ENCODE peak calls at places on chromosome 3, in six cellular contexts. One of them, this sample, is unnamed.

GRCh38 chr3:124812291-124813265 is 74.6 kb downstream of the ITGB5 start:
- DNase-seq in ovary: peak
- DNase-seq in A549: peak
- DNase-seq in breast epithelium: no peak
- DNase-seq in lower leg skin: peak
- DNase-seq in uterus: peak
- DNase-seq in this sample: peak

GRCh38 chr3:194431553-194431952 is 32.5 kb upstream of the GP5 start:
- DNase-seq in A549: no peak
- DNase-seq in breast epithelium: no peak
- DNase-seq in lower leg skin: no peak
- DNase-seq in uterus: no peak
- DNase-seq in ovary: no peak
- DNase-seq in this sample: no peak

GRCh38 chr3:42461762-42462161 is 40.7 kb upstream of the VIPR1 start:
- DNase-seq in lower leg skin: no peak
- DNase-seq in A549: no peak
- DNase-seq in uterus: no peak
- DNase-seq in breast epithelium: no peak
- DNase-seq in ovary: no peak
- DNase-seq in this sample: no peak

GRCh38 chr3:194163697-194164096 is 27.7 kb downstream of the HES1 start:
- DNase-seq in uterus: no peak
- DNase-seq in A549: no peak
- DNase-seq in ovary: no peak
- DNase-seq in lower leg skin: no peak
- DNase-seq in breast epithelium: no peak
- DNase-seq in this sample: no peak

GRCh38 chr3:23624305-23624704 is 181.4 kb upstream of the UBE2E1 start:
- DNase-seq in ovary: no peak
- DNase-seq in lower leg skin: no peak
- DNase-seq in breast epithelium: no peak
- DNase-seq in A549: no peak
- DNase-seq in uterus: no peak
- DNase-seq in this sample: no peak

GRCh38 chr3:71710906-71711494 is 14.2 kb downstream of the EIF4E3 start:
- DNase-seq in uterus: no peak
- DNase-seq in ovary: no peak
- DNase-seq in A549: peak
- DNase-seq in lower leg skin: no peak
- DNase-seq in breast epithelium: no peak
- DNase-seq in this sample: peak

GRCh38 chr3:134795776-134796312 is 784 bp downstream of the EPHB1 start:
- DNase-seq in lower leg skin: no peak
- DNase-seq in A549: no peak
- DNase-seq in breast epithelium: no peak
- DNase-seq in uterus: no peak
- DNase-seq in ovary: no peak
- DNase-seq in this sample: no peak

GRCh38 chr3:30285188-30286006 is 321.0 kb upstream of the TGFBR2 start:
- DNase-seq in breast epithelium: no peak
- DNase-seq in A549: no peak
- DNase-seq in uterus: no peak
- DNase-seq in ovary: no peak
- DNase-seq in lower leg skin: no peak
- DNase-seq in this sample: peak

GRCh38 chr3:182711261-182711683 is 82.0 kb upstream of the ATP11B start:
- DNase-seq in A549: no peak
- DNase-seq in uterus: no peak
- DNase-seq in lower leg skin: no peak
- DNase-seq in breast epithelium: no peak
- DNase-seq in ovary: no peak
- DNase-seq in this sample: no peak

GRCh38 chr3:51559266-51559907 is 20.9 kb downstream of the RAD54L2 start:
- DNase-seq in lower leg skin: no peak
- DNase-seq in A549: no peak
- DNase-seq in breast epithelium: no peak
- DNase-seq in ovary: peak
- DNase-seq in uterus: peak
- DNase-seq in this sample: no peak

GRCh38 chr3:141240290-141241247 is 8.9 kb downstream of the PXYLP1 start:
- DNase-seq in uterus: no peak
- DNase-seq in lower leg skin: no peak
- DNase-seq in A549: no peak
- DNase-seq in breast epithelium: no peak
- DNase-seq in ovary: no peak
- DNase-seq in this sample: peak

GRCh38 chr3:70989174-70989573 is 594.4 kb downstream of the FOXP1 start:
- DNase-seq in A549: no peak
- DNase-seq in ovary: no peak
- DNase-seq in uterus: no peak
- DNase-seq in lower leg skin: no peak
- DNase-seq in breast epithelium: no peak
- DNase-seq in this sample: no peak

GRCh38 chr3:111895079-111895478 is 36.0 kb downstream of the PHLDB2 start:
- DNase-seq in breast epithelium: no peak
- DNase-seq in lower leg skin: no peak
- DNase-seq in A549: peak
- DNase-seq in ovary: no peak
- DNase-seq in uterus: no peak
- DNase-seq in this sample: peak
- TF ChIP-seq POLR2A in breast epithelium: no peak
- TF ChIP-seq POLR2A in lower leg skin: no peak
- TF ChIP-seq POLR2A in A549: no peak
- TF ChIP-seq POLR2A in ovary: no peak
- TF ChIP-seq POLR2A in uterus: no peak
- TF ChIP-seq POLR2A in this sample: no peak

DNA sequence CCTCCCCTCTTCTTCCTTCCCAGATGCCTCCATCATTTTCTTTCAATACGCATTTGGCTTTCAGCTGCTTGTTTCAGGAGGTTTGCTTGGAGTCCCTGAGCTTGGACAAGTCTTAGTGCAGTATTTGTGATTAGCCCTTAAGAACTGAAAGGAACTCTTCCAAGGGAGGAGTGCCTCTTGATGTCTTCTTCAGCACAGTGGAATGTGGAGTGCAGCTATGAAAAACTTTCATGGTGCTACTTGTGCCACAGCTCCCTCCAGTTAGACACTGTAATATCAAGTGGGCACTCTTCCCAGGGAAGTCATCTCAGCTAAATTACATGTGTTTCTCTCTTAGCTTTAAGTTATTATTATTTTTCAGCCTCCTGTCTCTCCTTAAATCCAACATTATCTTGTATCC is 173.1 kb downstream of the NECTIN3 start:
- DNase-seq in breast epithelium: no peak
- DNase-seq in ovary: no peak
- DNase-seq in A549: no peak
- DNase-seq in lower leg skin: no peak
- DNase-seq in uterus: no peak
- DNase-seq in this sample: no peak
- TF ChIP-seq POLR2A in breast epithelium: no peak
- TF ChIP-seq POLR2A in ovary: no peak
- TF ChIP-seq POLR2A in A549: no peak
- TF ChIP-seq POLR2A in lower leg skin: no peak
- TF ChIP-seq POLR2A in uterus: no peak
- TF ChIP-seq POLR2A in this sample: no peak

DNA sequence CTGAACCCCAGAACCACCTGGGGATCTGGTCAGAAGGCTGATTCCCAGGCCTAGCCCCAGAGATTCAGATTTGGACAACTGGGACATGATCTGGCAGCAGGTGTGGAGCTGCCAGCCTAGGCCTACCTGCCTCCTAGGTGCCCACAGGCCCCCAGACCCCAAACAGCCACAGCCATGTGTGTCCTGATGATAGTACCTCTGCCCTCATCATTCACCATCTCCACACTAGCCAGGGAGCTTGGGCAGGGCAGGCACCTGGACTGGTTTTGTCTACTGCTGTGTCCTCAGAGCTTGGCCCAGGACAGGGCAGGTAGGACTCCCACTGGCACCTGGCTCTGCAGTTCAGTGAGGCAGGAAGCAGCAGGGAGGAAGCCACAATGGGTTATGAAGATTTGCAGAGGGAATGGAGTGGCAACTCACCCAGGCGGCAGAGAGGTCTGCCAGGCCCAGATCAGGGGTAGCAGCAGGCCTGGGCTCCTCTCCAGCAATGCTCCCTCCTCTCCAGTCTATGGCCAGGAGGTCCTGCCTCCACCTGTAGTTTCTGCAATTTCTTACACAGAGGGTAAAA is 34.8 kb downstream of the HMCES start:
- DNase-seq in lower leg skin: no peak
- DNase-seq in breast epithelium: no peak
- DNase-seq in uterus: no peak
- DNase-seq in ovary: no peak
- DNase-seq in A549: no peak
- DNase-seq in this sample: no peak
- TF ChIP-seq POLR2A in lower leg skin: no peak
- TF ChIP-seq POLR2A in breast epithelium: peak
- TF ChIP-seq POLR2A in uterus: no peak
- TF ChIP-seq POLR2A in ovary: no peak
- TF ChIP-seq POLR2A in A549: no peak
- TF ChIP-seq POLR2A in this sample: peak

GRCh38 chr3:46927718-46928073 is 48.8 kb downstream of the CCDC12 start:
- DNase-seq in breast epithelium: peak
- DNase-seq in uterus: no peak
- DNase-seq in A549: no peak
- DNase-seq in lower leg skin: no peak
- DNase-seq in ovary: no peak
- DNase-seq in this sample: no peak

GRCh38 chr3:46928297-46928696 is 48.2 kb downstream of the CCDC12 start:
- DNase-seq in ovary: no peak
- DNase-seq in lower leg skin: no peak
- DNase-seq in breast epithelium: no peak
- DNase-seq in uterus: no peak
- DNase-seq in A549: no peak
- DNase-seq in this sample: peak

GRCh38 chr3:46926447-46926846 is 48.9 kb downstream of the PTH1R start:
- DNase-seq in A549: no peak
- DNase-seq in ovary: no peak
- DNase-seq in uterus: peak
- DNase-seq in breast epithelium: no peak
- DNase-seq in lower leg skin: no peak
- DNase-seq in this sample: no peak

GRCh38 chr3:46926039-46926438 is 48.5 kb downstream of the PTH1R start:
- DNase-seq in lower leg skin: no peak
- DNase-seq in uterus: peak
- DNase-seq in A549: no peak
- DNase-seq in ovary: peak
- DNase-seq in breast epithelium: no peak
- DNase-seq in this sample: no peak

GRCh38 chr3:46926871-46927717 is 49.5 kb downstream of the CCDC12 start:
- DNase-seq in ovary: no peak
- DNase-seq in lower leg skin: no peak
- DNase-seq in uterus: peak
- DNase-seq in breast epithelium: peak
- DNase-seq in A549: no peak
- DNase-seq in this sample: peak
- TF ChIP-seq POLR2A in ovary: no peak
- TF ChIP-seq POLR2A in lower leg skin: no peak
- TF ChIP-seq POLR2A in uterus: no peak
- TF ChIP-seq POLR2A in breast epithelium: no peak
- TF ChIP-seq POLR2A in A549: no peak
- TF ChIP-seq POLR2A in this sample: no peak

This sample was measured in NB4.